ENCODE peak calls at places on chromosomes 6 and 20, in eight cellular contexts. M, A, D, S, F, X, I and E are unnamed samples.

GRCh38 chr6:123965894-123966293 is 162.2 kb downstream of the NKAIN2 start:
- DNase-seq in S (peak; percentile 81), X (peak; percentile 17), A (no peak), I (no peak), M (peak; percentile 60), F (no peak), D (no peak), E (no peak)

GRCh38 chr6:19332806-19333460 is 504.2 kb upstream of the ID4 start:
- DNase-seq in A (no peak), M (no peak), D (no peak), X (no peak), I (no peak), S (no peak), F (no peak), E (no peak)

GRCh38 chr6:154478691-154479090 is 31.8 kb downstream of the CNKSR3 start:
- DNase-seq in D (no peak), A (no peak), X (no peak), S (no peak), F (no peak), I (no peak), M (no peak), E (no peak)

GRCh38 chr6:44564906-44565524 is 177.5 kb downstream of the CDC5L start:
- DNase-seq in S (no peak), F (no peak), X (no peak), D (no peak), M (no peak), A (no peak), I (no peak), E (peak; percentile 38)

GRCh38 chr6:147204843-147205311 is 660 bp downstream of the STXBP5 start:
- DNase-seq in A (no peak), F (no peak), I (no peak), X (no peak), D (no peak), S (no peak), M (no peak), E (no peak)

GRCh38 chr6:107806675-107807074 is 17.4 kb downstream of the SCML4 start:
- DNase-seq in A (no peak), D (no peak), I (no peak), M (no peak), S (no peak), F (no peak), X (no peak), E (no peak)

GRCh38 chr6:26016326-26017275 is 54.0 kb downstream of the TRIM38 start:
- DNase-seq in A (no peak), S (no peak), I (no peak), F (peak; percentile 76), X (no peak), M (no peak), D (no peak), E (no peak)

GRCh38 chr20:10318625-10319024 is 100.0 kb downstream of the SNAP25 start:
- DNase-seq in S (no peak), A (no peak), M (no peak), I (no peak), X (no peak), F (no peak), D (no peak), E (no peak)

GRCh38 chr6:123352705-123353104 is 284.0 kb downstream of the TRDN start:
- DNase-seq in X (no peak), M (no peak), I (no peak), A (no peak), D (no peak), S (no peak), F (no peak), E (no peak)

GRCh38 chr6:82968708-82969107 is 96.9 kb downstream of the UBE3D start:
- DNase-seq in X (no peak), S (no peak), D (peak; percentile 31), F (no peak), I (no peak), M (no peak), A (no peak), E (no peak)

GRCh38 chr20:17895641-17896246 is 72.8 kb downstream of the SNX5 start:
- DNase-seq in X (no peak), A (no peak), M (peak; percentile 71), S (no peak), D (peak; percentile 77), I (no peak), F (peak; percentile 85), E (no peak)

GRCh38 chr6:142566628-142567396 is 265.0 kb downstream of the ADGRG6 start:
- DNase-seq in S (peak; percentile 63), M (peak; percentile 21), I (peak; percentile 47), F (no peak), D (peak; percentile 44), A (peak; percentile 7), X (peak; percentile 84), E (peak; percentile 27)

GRCh38 chr20:2981646-2982045 is 61.8 kb upstream of the GNRH2 start:
- DNase-seq in A (no peak), D (no peak), F (no peak), S (no peak), I (no peak), M (no peak), X (no peak), E (no peak)

GRCh38 chr20:47929368-47930115 is 144.3 kb upstream of the SULF2 start:
- DNase-seq in S (peak; percentile 56), D (peak; percentile 64), I (no peak), M (no peak), A (no peak), X (peak; percentile 25), F (no peak), E (peak; percentile 61)

GRCh38 chr6:167420858-167421766 is 96.2 kb downstream of the TTLL2 start:
- DNase-seq in M (no peak), A (no peak), S (no peak), X (no peak), F (peak; percentile 79), D (no peak), I (peak; percentile 88), E (peak; percentile 63)

GRCh38 chr6:51660767-51661166 is 426.6 kb downstream of the PKHD1 start:
- DNase-seq in M (no peak), I (no peak), S (no peak), F (no peak), D (no peak), X (no peak), A (no peak), E (no peak)

GRCh38 chr20:48132834-48133233 is 347.6 kb upstream of the SULF2 start:
- DNase-seq in M (no peak), S (no peak), A (no peak), I (no peak), X (no peak), F (no peak), D (no peak), E (no peak)

GRCh38 chr20:52552181-52552872 is 360.7 kb upstream of the ZFP64 start:
- DNase-seq in S (no peak), F (no peak), D (peak; percentile 34), X (no peak), A (no peak), I (no peak), M (no peak), E (peak; percentile 29)

GRCh38 chr6:5379647-5380242 is 118.4 kb downstream of the FARS2 start:
- DNase-seq in M (no peak), X (peak; percentile 60), S (peak; percentile 42), F (no peak), A (no peak), D (peak; percentile 39), I (peak; percentile 22), E (peak; percentile 0)

GRCh38 chr6:30542404-30542725 is 13.9 kb downstream of the GNL1 start:
- DNase-seq in D (no peak), I (no peak), X (no peak), S (no peak), A (no peak), F (no peak), M (no peak), E (no peak)

GRCh38 chr6:93272201-93272600 is 147.2 kb downstream of the EPHA7 start:
- DNase-seq in A (no peak), X (no peak), I (no peak), F (no peak), D (no peak), M (peak; percentile 11), S (peak; percentile 4), E (no peak)